ENCODE peak calls at places on chromosomes 12 and 14, in seven cellular contexts. S is GM20000; R is endothelial cell; M is Calu3; P is A673; Y is CD8-positive, alpha-beta T cell; V is Caco-2. E is an unnamed sample.

GRCh38 chr14:104940526-104941150 is 16.0 kb downstream of the PLD4 start:
- DNase-seq in V (no peak), Y (no peak), M (no peak), P (no peak), R (no peak), S (peak), E (no peak)

GRCh38 chr14:80425686-80426085 is 214.4 kb upstream of the DIO2 start:
- DNase-seq in Y (no peak), V (no peak), S (no peak), P (peak), R (no peak), M (peak), E (no peak)

GRCh38 chr14:52348796-52349195 is 34.7 kb downstream of the PTGER2 start:
- DNase-seq in S (no peak), R (no peak), Y (no peak), M (no peak), P (no peak), V (no peak), E (no peak)

GRCh38 chr14:86217523-86217922 is 687.6 kb downstream of the FLRT2 start:
- DNase-seq in S (no peak), M (no peak), P (no peak), Y (no peak), R (no peak), V (no peak), E (no peak)

GRCh38 chr12:27610380-27610779 is 85.9 kb upstream of the REP15 start:
- DNase-seq in S (no peak), R (no peak), P (peak), M (no peak), Y (no peak), V (no peak), E (no peak)

GRCh38 chr12:48818831-48819590 is 715 bp downstream of the CACNB3 start:
- DNase-seq in R (peak), V (peak), S (no peak), P (peak), Y (peak), M (peak), E (no peak)

GRCh38 chr12:105822131-105823103 is 316.3 kb downstream of the NUAK1 start:
- DNase-seq in M (no peak), V (no peak), P (no peak), R (no peak), S (no peak), Y (no peak), E (no peak)

GRCh38 chr14:98173291-98173690 is 1098.7 kb downstream of the BCL11B start:
- DNase-seq in Y (peak), R (no peak), M (no peak), V (no peak), S (no peak), P (no peak), E (no peak)

GRCh38 chr12:21665816-21666215 is 8.2 kb upstream of the LDHB start:
- DNase-seq in V (no peak), S (no peak), M (no peak), P (no peak), R (no peak), Y (no peak), E (no peak)

GRCh38 chr12:74791365-74791764 is 253.7 kb downstream of the ATXN7L3B start:
- DNase-seq in V (no peak), Y (no peak), R (no peak), M (no peak), S (no peak), P (no peak), E (no peak)

GRCh38 chr14:56488306-56488705 is 91.3 kb upstream of the TMEM260 start:
- DNase-seq in Y (no peak), R (no peak), V (no peak), M (no peak), P (no peak), S (no peak), E (no peak)

GRCh38 chr14:64502476-64503183 is 1.0 kb downstream of the ZBTB25 start:
- DNase-seq in R (no peak), M (no peak), V (peak), P (no peak), S (no peak), Y (peak), E (no peak)

GRCh38 chr12:105554856-105555255 is 224.4 kb downstream of the C12orf75 start:
- DNase-seq in R (no peak), V (no peak), S (no peak), P (no peak), Y (no peak), M (no peak), E (no peak)

GRCh38 chr14:99687284-99688209 is 3.4 kb downstream of the CYP46A1 start:
- DNase-seq in R (peak), Y (peak), S (no peak), V (peak), M (peak), P (no peak), E (no peak)

GRCh38 chr12:108235231-108235959 is 103.7 kb downstream of the CMKLR1 start:
- DNase-seq in P (no peak), R (no peak), Y (no peak), V (no peak), M (no peak), S (no peak), E (no peak)

GRCh38 chr12:108239378-108239777 is 99.7 kb downstream of the CMKLR1 start:
- DNase-seq in V (no peak), M (no peak), Y (no peak), R (no peak), S (no peak), P (no peak), E (no peak)

GRCh38 chr12:108236366-108236765 is 102.7 kb downstream of the CMKLR1 start:
- DNase-seq in S (no peak), Y (no peak), P (no peak), M (no peak), V (no peak), R (no peak), E (no peak)

GRCh38 chr12:108238474-108238873 is 100.6 kb downstream of the CMKLR1 start:
- DNase-seq in P (no peak), Y (no peak), M (no peak), R (no peak), S (no peak), V (no peak), E (no peak)

GRCh38 chr12:108237272-108237671 is 101.8 kb downstream of the CMKLR1 start:
- DNase-seq in V (peak), S (no peak), M (no peak), R (no peak), P (peak), Y (no peak), E (no peak)
- TF ChIP-seq CTCF in V (peak), S (no peak), M (no peak), R (peak), P (peak), Y (no peak), E (peak)

GRCh38 chr12:6752931-6753771 is at the start of gene MLF2:
- DNase-seq in V (peak), R (peak), P (peak), S (peak), M (peak), Y (peak), E (peak)
- TF ChIP-seq CTCF in V (peak), R (peak), P (peak), S (peak), M (peak), Y (peak), E (peak)

GRCh38 chr12:57894577-57895292 is 46.6 kb upstream of the ATP23 start:
- DNase-seq in R (no peak), V (no peak), S (no peak), Y (no peak), M (no peak), P (no peak), E (no peak)

GRCh38 chr12:57895337-57896138 is 45.8 kb upstream of the ATP23 start:
- DNase-seq in S (no peak), R (no peak), M (no peak), V (no peak), P (no peak), Y (no peak), E (no peak)

GRCh38 chr12:57896437-57897201 is 44.7 kb upstream of the ATP23 start:
- DNase-seq in S (no peak), R (peak), Y (no peak), V (peak), M (peak), P (peak), E (no peak)

GRCh38 chr12:57897296-57897974 is 43.9 kb upstream of the ATP23 start:
- DNase-seq in P (no peak), V (no peak), S (no peak), R (no peak), M (no peak), Y (no peak), E (no peak)

GRCh38 chr12:57896139-57896436 is 45.3 kb upstream of the ATP23 start:
- DNase-seq in S (no peak), P (peak), R (no peak), Y (no peak), V (no peak), M (no peak), E (no peak)
- TF ChIP-seq CTCF in S (no peak), P (no peak), R (no peak), Y (no peak), V (no peak), M (no peak), E (peak)

GRCh38 chr12:53493610-53494391 is 5.5 kb downstream of the MAP3K12 start:
- DNase-seq in R (no peak), P (no peak), S (no peak), Y (no peak), M (no peak), V (no peak), E (no peak)

GRCh38 chr12:53489242-53489915 is 9.9 kb downstream of the MAP3K12 start:
- DNase-seq in V (no peak), Y (no peak), R (no peak), S (no peak), P (no peak), M (no peak), E (no peak)

GRCh38 chr12:53495903-53496751 is 3.1 kb downstream of the MAP3K12 start:
- DNase-seq in V (peak), P (no peak), Y (no peak), M (no peak), S (no peak), R (no peak), E (no peak)

GRCh38 chr12:53492188-53492587 is 7.1 kb downstream of the MAP3K12 start:
- DNase-seq in V (no peak), R (no peak), M (no peak), S (no peak), P (no peak), Y (no peak), E (no peak)

DNA sequence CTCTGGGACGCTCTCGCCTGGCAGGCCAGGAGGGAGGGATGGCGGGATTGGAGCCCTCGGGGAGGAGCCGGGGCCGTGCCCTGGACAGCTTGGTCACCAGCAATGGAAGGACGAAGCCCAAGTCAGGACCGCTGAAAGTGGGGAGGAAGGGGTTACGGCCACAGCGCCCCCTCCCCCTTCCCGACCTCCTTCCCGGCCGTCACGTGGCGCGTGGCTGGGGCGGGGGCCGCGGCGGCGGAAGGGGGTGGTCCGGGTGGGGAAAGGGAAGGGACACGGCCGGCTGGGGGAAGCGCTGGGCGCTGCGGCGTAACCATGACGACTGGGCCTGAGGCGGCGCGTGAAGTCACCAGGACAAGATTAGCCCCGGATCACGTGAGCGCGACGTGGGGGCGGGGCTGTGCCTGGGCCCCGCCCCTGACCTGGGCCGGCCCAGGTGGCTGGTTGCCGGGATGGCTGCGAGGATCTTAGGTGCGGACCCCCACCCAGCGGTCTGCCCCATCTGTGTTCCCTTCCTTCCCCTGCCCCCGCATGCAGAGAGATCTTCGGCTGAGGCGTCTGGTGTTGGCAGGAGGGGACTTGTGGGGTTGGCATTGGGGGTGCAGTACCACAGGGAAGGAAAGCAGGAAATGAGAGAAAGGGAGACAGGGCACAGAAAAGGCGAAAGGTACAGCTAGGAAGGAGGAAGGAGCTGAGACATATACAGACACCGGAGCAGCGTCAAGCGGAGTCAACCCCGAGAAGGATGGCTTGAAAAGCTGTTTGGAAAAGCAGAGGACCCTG is 6.2 kb downstream of the MAP3K12 start:
- DNase-seq in R (peak), Y (peak), V (peak), M (peak), P (peak), S (peak), E (no peak)
- TF ChIP-seq CTCF in R (no peak), Y (no peak), V (no peak), M (no peak), P (no peak), S (no peak), E (peak)

DNA sequence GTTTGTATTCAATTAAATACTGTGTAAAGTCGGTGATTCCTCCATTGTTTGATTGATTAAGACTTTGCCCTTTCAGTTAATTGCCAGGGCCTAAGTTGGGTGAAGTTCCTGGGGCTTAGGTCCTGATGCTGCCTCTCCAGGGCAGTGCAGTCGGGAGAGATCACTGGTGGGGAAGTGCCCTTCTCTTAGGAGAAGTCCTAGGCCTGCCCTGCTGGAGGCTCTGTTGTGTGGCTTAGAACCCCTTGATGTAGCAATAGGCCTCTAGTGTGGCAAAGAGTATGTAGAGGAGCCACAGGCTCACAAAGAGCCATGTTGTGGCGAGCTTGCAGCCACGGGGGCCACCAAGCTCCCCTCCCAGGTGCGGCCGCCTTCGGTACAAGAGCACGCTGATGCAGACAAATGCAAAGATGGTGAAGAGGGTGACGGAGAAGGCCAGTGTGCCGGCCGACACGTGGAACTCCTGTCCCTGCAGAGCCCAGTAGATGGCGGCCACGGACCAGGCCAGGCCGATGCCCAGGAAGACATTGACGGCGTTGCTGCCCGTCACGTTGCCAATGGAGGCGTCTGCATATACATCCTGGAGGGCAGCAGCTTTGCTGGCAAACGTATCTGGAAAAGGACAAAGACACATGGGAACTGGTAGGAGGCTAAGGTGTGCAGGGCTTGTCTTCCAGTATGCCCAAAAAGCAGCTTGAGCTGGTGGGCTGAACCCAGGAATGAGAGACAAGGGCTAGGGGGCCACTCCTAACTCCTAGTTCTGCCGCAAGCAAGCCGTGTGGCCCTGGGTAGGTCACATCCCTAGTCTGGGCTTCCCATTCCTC is 142.8 kb downstream of the SLC8A3 start:
- DNase-seq in Y (no peak), V (peak), R (peak), P (peak), S (peak), M (peak), E (no peak)
- TF ChIP-seq CTCF in Y (no peak), V (peak), R (peak), P (peak), S (no peak), M (peak), E (peak)

GRCh38 chr14:36659822-36660735 is 1.6 kb upstream of the PAX9 start:
- DNase-seq in M (no peak), P (no peak), R (no peak), V (no peak), S (no peak), Y (no peak), E (no peak)
- TF ChIP-seq CTCF in M (no peak), P (no peak), R (no peak), V (no peak), S (no peak), Y (no peak), E (no peak)

DNA sequence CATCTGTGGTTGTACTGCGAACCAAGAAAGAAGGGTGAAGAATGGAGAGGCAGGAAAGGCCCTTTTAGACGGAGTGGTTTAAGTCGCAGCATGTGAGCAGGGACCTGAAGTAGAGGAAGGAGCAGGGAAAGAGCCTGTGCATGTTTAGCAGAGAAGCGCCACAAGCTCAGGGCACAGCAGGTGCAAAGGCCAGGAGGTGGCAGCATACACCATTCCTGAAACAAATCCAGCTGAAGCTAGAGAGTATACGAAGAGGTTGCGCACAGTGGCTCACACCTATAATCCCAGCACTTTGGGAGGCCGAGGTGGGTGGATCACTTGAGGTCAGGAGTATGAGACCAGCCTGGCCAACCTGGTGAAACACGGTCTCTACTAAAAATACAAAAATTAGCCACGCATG is 49.9 kb downstream of the HELB start:
- DNase-seq in R (peak), M (peak), V (peak), Y (no peak), S (peak), P (peak), E (no peak)
- TF ChIP-seq CTCF in R (no peak), M (peak), V (peak), Y (no peak), S (no peak), P (peak), E (peak)

GRCh38 chr14:54782803-54783659 is 119.6 kb downstream of the GCH1 start:
- DNase-seq in P (no peak), R (peak), Y (no peak), V (no peak), M (peak), S (peak), E (no peak)
- TF ChIP-seq CTCF in P (no peak), R (no peak), Y (no peak), V (peak), M (no peak), S (peak), E (no peak)

E was measured in D721Med.